ENCODE peak calls at places on chromosome 17, in eight cellular contexts. T is stimulated activated CD4-positive, alpha-beta T cell treated with anti-CD3 and anti-CD28 coated beads, Interleukin-1b, Interleukin-23, amount 100 ng/mL, for 4 hours; X is activated effector memory CD4-positive, alpha-beta T cell treated with anti-CD3 and anti-CD28 coated beads, Interleukin-2, amount 50 U/mL, for 16 hours; E is AG04450; U is A549; C is breast epithelium; Q is iPS DF 19.7; Y is HEK293T. M is an unnamed sample.

GRCh38 chr17:44001461-44001920 is 2.9 kb upstream of the NAGS start:
- DNase-seq in T (no peak), X (no peak), E (no peak), U (no peak), C (no peak), Q (no peak), Y (no peak), M (no peak)

GRCh38 chr17:1759529-1759928 is 2.3 kb upstream of the SERPINF1 start:
- DNase-seq in T (no peak), X (no peak), E (no peak), U (no peak), C (no peak), Q (no peak), Y (no peak), M (no peak)

GRCh38 chr17:79527286-79527685 is 83.6 kb downstream of the RBFOX3 start:
- DNase-seq in T (no peak), X (no peak), E (no peak), U (no peak), C (no peak), Q (no peak), Y (no peak), M (no peak)

GRCh38 chr17:6753006-6753445 is 2.8 kb upstream of the XAF1 start:
- DNase-seq in T (no peak), X (peak; percentile 78), E (peak; percentile 20), U (no peak), C (no peak), Q (no peak), Y (no peak), M (no peak)

GRCh38 chr17:12613566-12613965 is 52.1 kb upstream of the MYOCD start:
- DNase-seq in T (no peak), X (no peak), E (no peak), U (no peak), C (no peak), Q (no peak), Y (no peak), M (no peak)

GRCh38 chr17:6811520-6811919 is 20.0 kb downstream of the TEKT1 start:
- DNase-seq in T (no peak), X (no peak), E (no peak), U (no peak), C (no peak), Q (no peak), Y (no peak), M (no peak)

GRCh38 chr17:48892940-48893645 is 506 bp downstream of the ATP5MC1 start:
- DNase-seq in T (no peak), X (peak; percentile 73), E (no peak), U (no peak), C (no peak), Q (no peak), Y (no peak), M (no peak)

GRCh38 chr17:15307686-15308085 is 33.7 kb downstream of the TEKT3 start:
- DNase-seq in T (no peak), X (no peak), E (peak; percentile 89), U (no peak), C (no peak), Q (no peak), Y (no peak), M (no peak)

GRCh38 chr17:41651625-41652460 is 27.5 kb upstream of the KRT17 start:
- DNase-seq in T (no peak), X (no peak), E (no peak), U (no peak), C (peak; percentile 85), Q (no peak), Y (no peak), M (peak; percentile 84)

GRCh38 chr17:75872434-75873351 is 5.7 kb downstream of the TRIM47 start:
- DNase-seq in T (no peak), X (peak; percentile 86), E (no peak), U (peak; percentile 87), C (peak; percentile 75), Q (no peak), Y (no peak), M (peak; percentile 81)

GRCh38 chr17:50931003-50931878 is 65.1 kb upstream of the TOB1 start:
- DNase-seq in T (peak; percentile 24), X (peak; percentile 75), E (peak; percentile 55), U (no peak), C (no peak), Q (no peak), Y (peak; percentile 74), M (peak; percentile 74)

GRCh38 chr17:81479672-81480071 is 32.9 kb downstream of the ACTG1 start:
- DNase-seq in T (no peak), X (no peak), E (no peak), U (no peak), C (no peak), Q (no peak), Y (no peak), M (no peak)

GRCh38 chr17:63699638-63700527 is at the start of gene LIMD2:
- DNase-seq in T (peak; percentile 80), X (peak; percentile 94), E (no peak), U (peak; percentile 69), C (no peak), Q (no peak), Y (peak; percentile 69), M (peak; percentile 26)

GRCh38 chr17:40679523-40679907 is 14.5 kb upstream of the KRT222 start:
- DNase-seq in T (no peak), X (no peak), E (no peak), U (no peak), C (no peak), Q (no peak), Y (no peak), M (no peak)

GRCh38 chr17:77470800-77471733 is 330.3 kb downstream of the SEC14L1 start:
- DNase-seq in T (no peak), X (no peak), E (no peak), U (peak; percentile 53), C (no peak), Q (no peak), Y (peak; percentile 53), M (peak; percentile 59)

GRCh38 chr17:61463068-61463980 is 11.1 kb downstream of the TBX4 start:
- DNase-seq in T (no peak), X (peak; percentile 50), E (no peak), U (no peak), C (no peak), Q (no peak), Y (no peak), M (no peak)

GRCh38 chr17:14107889-14108288 is 38.6 kb downstream of the COX10 start:
- DNase-seq in T (no peak), X (no peak), E (no peak), U (no peak), C (no peak), Q (no peak), Y (no peak), M (no peak)

GRCh38 chr17:43768382-43768781 is 9.8 kb upstream of the SOST start:
- DNase-seq in T (no peak), X (no peak), E (no peak), U (no peak), C (no peak), Q (no peak), Y (no peak), M (no peak)

GRCh38 chr17:63537991-63538692 is 12.1 kb upstream of the DCAF7 start:
- DNase-seq in T (no peak), X (no peak), E (no peak), U (no peak), C (peak; percentile 47), Q (no peak), Y (no peak), M (no peak)

GRCh38 chr17:69574257-69575197 is 160.0 kb downstream of the MAP2K6 start:
- DNase-seq in T (no peak), X (no peak), E (peak; percentile 33), U (no peak), C (no peak), Q (no peak), Y (no peak), M (no peak)

GRCh38 chr17:74180336-74180735 is 23.1 kb upstream of the RPL38 start:
- DNase-seq in T (no peak), X (no peak), E (no peak), U (no peak), C (no peak), Q (no peak), Y (no peak), M (no peak)

GRCh38 chr17:43389022-43389947 is 9.5 kb upstream of the ARL4D start:
- DNase-seq in T (peak; percentile 59), X (peak; percentile 92), E (no peak), U (peak; percentile 79), C (peak; percentile 84), Q (no peak), Y (peak; percentile 68), M (peak; percentile 84)

GRCh38 chr17:61597606-61598005 is 6.6 kb upstream of the NACA2 start:
- DNase-seq in T (no peak), X (no peak), E (no peak), U (no peak), C (no peak), Q (no peak), Y (no peak), M (no peak)

GRCh38 chr17:47864791-47865216 is 13.8 kb upstream of the SP6 start:
- DNase-seq in T (no peak), X (no peak), E (no peak), U (no peak), C (no peak), Q (no peak), Y (no peak), M (no peak)

GRCh38 chr17:78903101-78903779 is at the start of gene CEP295NL:
- DNase-seq in T (no peak), X (no peak), E (no peak), U (peak; percentile 66), C (no peak), Q (no peak), Y (no peak), M (peak; percentile 29)

GRCh38 chr17:30565073-30565935 is 88.1 kb downstream of the GOSR1 start:
- DNase-seq in T (no peak), X (no peak), E (no peak), U (no peak), C (no peak), Q (no peak), Y (no peak), M (no peak)

GRCh38 chr17:62807812-62808575 is at the start of gene MARCHF10:
- DNase-seq in T (peak; percentile 32), X (peak; percentile 69), E (no peak), U (no peak), C (no peak), Q (no peak), Y (no peak), M (peak; percentile 70)

GRCh38 chr17:28756025-28756804 is 12.4 kb downstream of the TRAF4 start:
- DNase-seq in T (no peak), X (peak; percentile 36), E (no peak), U (no peak), C (peak; percentile 38), Q (no peak), Y (no peak), M (no peak)

GRCh38 chr17:80775863-80776262 is 215.8 kb upstream of the CHMP6 start:
- DNase-seq in T (no peak), X (no peak), E (no peak), U (no peak), C (no peak), Q (no peak), Y (no peak), M (no peak)

GRCh38 chr17:76957600-76958464 is 89.6 kb downstream of the MGAT5B start:
- DNase-seq in T (no peak), X (no peak), E (no peak), U (no peak), C (no peak), Q (no peak), Y (no peak), M (no peak)

GRCh38 chr17:81131486-81132196 is 33.7 kb upstream of the PVALEF start:
- DNase-seq in T (no peak), X (no peak), E (no peak), U (no peak), C (no peak), Q (no peak), Y (no peak), M (no peak)

GRCh38 chr17:76189247-76189646 is 48.2 kb upstream of the FOXJ1 start:
- DNase-seq in T (no peak), X (no peak), E (no peak), U (no peak), C (no peak), Q (no peak), Y (no peak), M (no peak)